ENCODE peak calls at places on chromosome 7, in four cellular contexts. P is endodermal cell, M is amygdala, U is T-helper 2 cell. N is an unnamed sample.

GRCh38 chr7:74380720-74381119 is 73.0 kb upstream of the GTF2IRD1 start:
- DNase-seq in P (peak; percentile 54), M (no peak), U (no peak), N (no peak)

GRCh38 chr7:123485187-123485586 is 49.2 kb downstream of the IQUB start:
- DNase-seq in P (no peak), M (no peak), U (no peak), N (no peak)

GRCh38 chr7:156764016-156764669 is 123.6 kb downstream of the RNF32 start:
- DNase-seq in P (peak; percentile 75), M (no peak), U (peak; percentile 52), N (peak; percentile 77)

GRCh38 chr7:47333131-47333887 is 248.6 kb downstream of the TNS3 start:
- DNase-seq in P (no peak), M (no peak), U (no peak), N (no peak)

GRCh38 chr7:43528581-43529354 is 54.1 kb upstream of the STK17A start:
- DNase-seq in P (no peak), M (no peak), U (no peak), N (no peak)

GRCh38 chr7:13851756-13852155 is 137.7 kb downstream of the ETV1 start:
- DNase-seq in P (peak; percentile 71), M (no peak), U (no peak), N (peak; percentile 54)

GRCh38 chr7:121273467-121274167 is 55.2 kb upstream of the WNT16 start:
- DNase-seq in P (no peak), M (no peak), U (no peak), N (peak; percentile 6)

GRCh38 chr7:51850141-51850540 is 533.5 kb upstream of the COBL start:
- DNase-seq in P (no peak), M (no peak), U (no peak), N (no peak)

GRCh38 chr7:41911792-41912191 is 208.9 kb upstream of the INHBA start:
- DNase-seq in P (no peak), M (no peak), U (no peak), N (no peak)

GRCh38 chr7:46525876-46526275 is 604.8 kb upstream of the IGFBP3 start:
- DNase-seq in P (no peak), M (no peak), U (no peak), N (no peak)

GRCh38 chr7:111090834-111091233 is at the start of gene LRRN3:
- DNase-seq in P (peak; percentile 58), M (no peak), U (peak; percentile 85), N (peak; percentile 58)

GRCh38 chr7:28016297-28016696 is 164.3 kb downstream of the JAZF1 start:
- DNase-seq in P (no peak), M (no peak), U (no peak), N (no peak)

GRCh38 chr7:6453737-6454136 is 6.0 kb upstream of the DAGLB start:
- DNase-seq in P (no peak), M (no peak), U (no peak), N (peak; percentile 56)